ENCODE peak calls at places on chromosomes 13 and 19, in nine cellular contexts. One of them, this sample, is unnamed.

GRCh38 chr13:33794576-33794975 is 23.4 kb upstream of the RFC3 start:
- DNase-seq in A549: no peak
- DNase-seq in DND-41: no peak
- DNase-seq in pancreas: no peak
- DNase-seq in heart right ventricle: no peak
- DNase-seq in cardiac muscle cell: no peak
- DNase-seq in breast epithelium: peak; percentile 82
- DNase-seq in adrenal gland: no peak
- DNase-seq in psoas muscle: no peak
- DNase-seq in this sample: no peak

GRCh38 chr13:24644051-24644450 is 36.2 kb upstream of the ATP12A start:
- DNase-seq in pancreas: no peak
- DNase-seq in psoas muscle: no peak
- DNase-seq in adrenal gland: peak; percentile 30
- DNase-seq in A549: no peak
- DNase-seq in heart right ventricle: no peak
- DNase-seq in DND-41: no peak
- DNase-seq in breast epithelium: no peak
- DNase-seq in cardiac muscle cell: no peak
- DNase-seq in this sample: peak; percentile 61

GRCh38 chr13:40318366-40318765 is 348.1 kb downstream of the FOXO1 start:
- DNase-seq in pancreas: peak; percentile 88
- DNase-seq in heart right ventricle: peak; percentile 41
- DNase-seq in psoas muscle: peak; percentile 53
- DNase-seq in cardiac muscle cell: peak; percentile 55
- DNase-seq in DND-41: no peak
- DNase-seq in adrenal gland: peak; percentile 69
- DNase-seq in breast epithelium: peak; percentile 46
- DNase-seq in A549: no peak
- DNase-seq in this sample: no peak

GRCh38 chr19:14112051-14112808 is 5.3 kb downstream of the PRKACA start:
- DNase-seq in pancreas: peak; percentile 59
- DNase-seq in cardiac muscle cell: no peak
- DNase-seq in breast epithelium: no peak
- DNase-seq in psoas muscle: peak; percentile 56
- DNase-seq in heart right ventricle: peak; percentile 53
- DNase-seq in adrenal gland: peak; percentile 63
- DNase-seq in A549: no peak
- DNase-seq in DND-41: no peak
- DNase-seq in this sample: no peak

GRCh38 chr19:45442927-45443461 is 19.3 kb upstream of the ERCC1 start:
- DNase-seq in breast epithelium: peak; percentile 64
- DNase-seq in pancreas: no peak
- DNase-seq in cardiac muscle cell: no peak
- DNase-seq in psoas muscle: peak; percentile 51
- DNase-seq in DND-41: no peak
- DNase-seq in A549: no peak
- DNase-seq in adrenal gland: peak; percentile 60
- DNase-seq in heart right ventricle: no peak
- DNase-seq in this sample: peak; percentile 83

GRCh38 chr13:92842145-92842544 is 384.5 kb upstream of the GPC6 start:
- DNase-seq in pancreas: no peak
- DNase-seq in A549: no peak
- DNase-seq in breast epithelium: no peak
- DNase-seq in DND-41: no peak
- DNase-seq in psoas muscle: no peak
- DNase-seq in cardiac muscle cell: no peak
- DNase-seq in adrenal gland: no peak
- DNase-seq in heart right ventricle: no peak
- DNase-seq in this sample: peak; percentile 89

GRCh38 chr13:89686171-89686570 is 1661.3 kb upstream of the MIR17HG start:
- DNase-seq in DND-41: no peak
- DNase-seq in cardiac muscle cell: no peak
- DNase-seq in adrenal gland: no peak
- DNase-seq in pancreas: no peak
- DNase-seq in A549: no peak
- DNase-seq in breast epithelium: no peak
- DNase-seq in psoas muscle: no peak
- DNase-seq in heart right ventricle: no peak
- DNase-seq in this sample: no peak

GRCh38 chr19:22545751-22546150 is 88.4 kb upstream of the ZNF492 start:
- DNase-seq in adrenal gland: peak; percentile 52
- DNase-seq in heart right ventricle: peak; percentile 21
- DNase-seq in breast epithelium: peak; percentile 68
- DNase-seq in psoas muscle: no peak
- DNase-seq in DND-41: peak; percentile 53
- DNase-seq in pancreas: no peak
- DNase-seq in A549: peak; percentile 15
- DNase-seq in cardiac muscle cell: no peak
- DNase-seq in this sample: no peak

GRCh38 chr19:13082192-13083007 is 20.3 kb downstream of the LYL1 start:
- DNase-seq in cardiac muscle cell: peak; percentile 48
- DNase-seq in heart right ventricle: no peak
- DNase-seq in pancreas: no peak
- DNase-seq in breast epithelium: no peak
- DNase-seq in psoas muscle: no peak
- DNase-seq in DND-41: no peak
- DNase-seq in adrenal gland: no peak
- DNase-seq in A549: peak; percentile 61
- DNase-seq in this sample: peak; percentile 68

GRCh38 chr19:28640506-28640905 is 572.4 kb downstream of the UQCRFS1 start:
- DNase-seq in psoas muscle: no peak
- DNase-seq in adrenal gland: no peak
- DNase-seq in breast epithelium: no peak
- DNase-seq in pancreas: no peak
- DNase-seq in cardiac muscle cell: no peak
- DNase-seq in DND-41: no peak
- DNase-seq in heart right ventricle: no peak
- DNase-seq in A549: no peak
- DNase-seq in this sample: no peak

GRCh38 chr13:61084983-61085382 is 330.7 kb downstream of the PCDH20 start:
- DNase-seq in heart right ventricle: no peak
- DNase-seq in pancreas: no peak
- DNase-seq in adrenal gland: no peak
- DNase-seq in DND-41: no peak
- DNase-seq in psoas muscle: no peak
- DNase-seq in A549: no peak
- DNase-seq in cardiac muscle cell: no peak
- DNase-seq in breast epithelium: no peak
- DNase-seq in this sample: no peak

GRCh38 chr19:35144600-35145436 is 1.8 kb downstream of the FXYD7 start:
- DNase-seq in heart right ventricle: no peak
- DNase-seq in adrenal gland: no peak
- DNase-seq in cardiac muscle cell: peak; percentile 58
- DNase-seq in DND-41: no peak
- DNase-seq in psoas muscle: no peak
- DNase-seq in breast epithelium: no peak
- DNase-seq in pancreas: no peak
- DNase-seq in A549: peak; percentile 92
- DNase-seq in this sample: no peak

GRCh38 chr13:21322988-21323387 is 136.1 kb downstream of the ZDHHC20 start:
- DNase-seq in cardiac muscle cell: no peak
- DNase-seq in breast epithelium: no peak
- DNase-seq in heart right ventricle: no peak
- DNase-seq in adrenal gland: no peak
- DNase-seq in pancreas: no peak
- DNase-seq in psoas muscle: no peak
- DNase-seq in A549: no peak
- DNase-seq in DND-41: no peak
- DNase-seq in this sample: no peak

GRCh38 chr19:48962029-48962848 is 2.9 kb upstream of the FTL start:
- DNase-seq in A549: peak; percentile 88
- DNase-seq in pancreas: peak; percentile 80
- DNase-seq in psoas muscle: peak; percentile 52
- DNase-seq in breast epithelium: no peak
- DNase-seq in DND-41: no peak
- DNase-seq in heart right ventricle: peak; percentile 54
- DNase-seq in adrenal gland: peak; percentile 59
- DNase-seq in cardiac muscle cell: no peak
- DNase-seq in this sample: no peak

GRCh38 chr13:70708744-70709143 is 600.5 kb upstream of the KLHL1 start:
- DNase-seq in breast epithelium: no peak
- DNase-seq in cardiac muscle cell: no peak
- DNase-seq in DND-41: no peak
- DNase-seq in A549: no peak
- DNase-seq in adrenal gland: no peak
- DNase-seq in heart right ventricle: no peak
- DNase-seq in pancreas: no peak
- DNase-seq in psoas muscle: no peak
- DNase-seq in this sample: no peak

GRCh38 chr19:2089727-2090053 is 6.4 kb downstream of the MOB3A start:
- DNase-seq in DND-41: no peak
- DNase-seq in A549: no peak
- DNase-seq in adrenal gland: no peak
- DNase-seq in pancreas: no peak
- DNase-seq in heart right ventricle: no peak
- DNase-seq in breast epithelium: no peak
- DNase-seq in psoas muscle: no peak
- DNase-seq in cardiac muscle cell: no peak
- DNase-seq in this sample: no peak
- H3K4me3 ChIP-seq in DND-41: no peak overlapping the region
- H3K4me3 ChIP-seq in A549: no peak overlapping the region
- H3K4me3 ChIP-seq in adrenal gland: no peak overlapping the region
- H3K4me3 ChIP-seq in pancreas: no peak overlapping the region
- H3K4me3 ChIP-seq in heart right ventricle: no peak overlapping the region
- H3K4me3 ChIP-seq in breast epithelium: peak overlapping the region; percentile 6
- H3K4me3 ChIP-seq in psoas muscle: peak overlapping the region; percentile 18
- H3K4me3 ChIP-seq in cardiac muscle cell: no peak overlapping the region
- H3K4me3 ChIP-seq in this sample: no peak overlapping the region

DNA sequence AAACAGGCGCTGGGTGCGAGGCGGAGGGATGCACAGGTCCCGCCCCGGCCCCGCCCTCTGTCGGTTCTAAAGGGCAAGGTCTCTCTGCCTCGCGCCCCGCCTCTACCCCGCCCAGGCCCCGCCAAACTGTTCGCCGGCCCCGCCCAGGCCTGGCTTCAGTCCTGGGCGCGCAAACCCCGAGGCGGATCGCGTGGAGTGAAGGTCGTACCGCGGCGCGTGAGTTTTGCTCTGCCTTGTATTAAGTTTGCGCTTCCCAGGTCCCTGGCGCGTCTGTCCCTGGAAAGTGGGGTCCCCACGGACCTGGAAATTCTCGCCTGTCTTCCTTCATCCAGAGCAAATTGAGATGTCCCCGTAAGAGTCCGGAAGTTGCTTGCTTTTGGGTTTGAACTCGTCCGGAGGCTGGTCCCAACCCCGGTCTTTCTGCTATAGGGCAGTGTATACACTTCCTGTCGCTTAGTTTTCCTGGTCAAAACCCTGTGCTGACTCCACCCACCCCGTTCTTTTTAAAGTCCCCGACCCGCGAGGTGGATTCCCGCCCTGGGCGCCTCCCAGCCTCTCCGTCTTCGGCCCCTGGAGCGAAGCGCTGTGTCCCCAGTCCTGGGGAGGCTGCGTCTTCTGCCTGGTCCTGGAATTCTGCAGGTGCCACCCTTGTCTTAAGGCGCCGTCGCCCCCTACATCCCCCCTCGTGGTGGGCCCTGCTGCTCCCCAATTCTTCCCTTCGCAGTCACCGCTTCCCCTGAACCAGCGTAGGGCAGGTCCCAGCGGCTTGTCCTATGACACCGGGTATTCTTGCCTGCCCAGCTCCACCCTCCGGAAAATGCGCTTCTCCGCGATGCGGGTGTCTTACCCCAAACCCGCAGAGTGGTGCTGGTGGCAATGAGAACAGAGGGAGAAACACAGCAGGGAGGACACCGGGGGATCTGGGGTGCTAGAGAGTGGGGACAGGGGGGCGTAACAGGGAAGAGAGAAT is 8.6 kb downstream of the ZNF808 start:
- DNase-seq in psoas muscle: peak; percentile 91
- DNase-seq in heart right ventricle: peak; percentile 92
- DNase-seq in A549: no peak
- DNase-seq in adrenal gland: peak; percentile 88
- DNase-seq in DND-41: peak; percentile 96
- DNase-seq in pancreas: peak; percentile 75
- DNase-seq in breast epithelium: peak; percentile 78
- DNase-seq in cardiac muscle cell: peak; percentile 93
- DNase-seq in this sample: peak; percentile 66
- TF ChIP-seq CTCF in psoas muscle: no peak
- TF ChIP-seq CTCF in heart right ventricle: peak; percentile 40
- TF ChIP-seq CTCF in A549: no peak
- TF ChIP-seq CTCF in adrenal gland: no peak
- TF ChIP-seq CTCF in DND-41: no peak
- TF ChIP-seq CTCF in pancreas: no peak
- TF ChIP-seq CTCF in breast epithelium: no peak
- TF ChIP-seq CTCF in cardiac muscle cell: no peak
- TF ChIP-seq CTCF in this sample: peak; percentile 19

GRCh38 chr13:64709079-64709478 is 2521.1 kb downstream of the PCDH9 start:
- DNase-seq in pancreas: no peak
- DNase-seq in heart right ventricle: no peak
- DNase-seq in breast epithelium: no peak
- DNase-seq in A549: no peak
- DNase-seq in cardiac muscle cell: no peak
- DNase-seq in adrenal gland: no peak
- DNase-seq in psoas muscle: no peak
- DNase-seq in DND-41: no peak
- DNase-seq in this sample: no peak
- H3K27ac ChIP-seq in pancreas: no peak overlapping the region
- H3K27ac ChIP-seq in heart right ventricle: no peak overlapping the region
- H3K27ac ChIP-seq in breast epithelium: no peak overlapping the region
- H3K27ac ChIP-seq in A549: no peak overlapping the region
- H3K27ac ChIP-seq in cardiac muscle cell: no peak overlapping the region
- H3K27ac ChIP-seq in adrenal gland: no peak overlapping the region
- H3K27ac ChIP-seq in psoas muscle: no peak overlapping the region
- H3K27ac ChIP-seq in DND-41: no peak overlapping the region
- H3K27ac ChIP-seq in this sample: no peak overlapping the region

GRCh38 chr19:31114585-31114984 is 234.7 kb downstream of the TSHZ3 start:
- DNase-seq in DND-41: no peak
- DNase-seq in pancreas: no peak
- DNase-seq in breast epithelium: no peak
- DNase-seq in A549: no peak
- DNase-seq in heart right ventricle: no peak
- DNase-seq in adrenal gland: no peak
- DNase-seq in cardiac muscle cell: no peak
- DNase-seq in psoas muscle: no peak
- DNase-seq in this sample: peak; percentile 42

GRCh38 chr19:31110331-31110730 is 238.9 kb downstream of the TSHZ3 start:
- DNase-seq in psoas muscle: no peak
- DNase-seq in DND-41: peak; percentile 12
- DNase-seq in cardiac muscle cell: peak; percentile 41
- DNase-seq in heart right ventricle: no peak
- DNase-seq in adrenal gland: no peak
- DNase-seq in breast epithelium: no peak
- DNase-seq in A549: no peak
- DNase-seq in pancreas: no peak
- DNase-seq in this sample: no peak

GRCh38 chr19:31113250-31113685 is 236.0 kb downstream of the TSHZ3 start:
- DNase-seq in heart right ventricle: no peak
- DNase-seq in DND-41: no peak
- DNase-seq in psoas muscle: no peak
- DNase-seq in breast epithelium: no peak
- DNase-seq in pancreas: no peak
- DNase-seq in A549: no peak
- DNase-seq in adrenal gland: no peak
- DNase-seq in cardiac muscle cell: no peak
- DNase-seq in this sample: peak; percentile 84

GRCh38 chr19:31111741-31112140 is 237.5 kb downstream of the TSHZ3 start:
- DNase-seq in cardiac muscle cell: no peak
- DNase-seq in adrenal gland: no peak
- DNase-seq in breast epithelium: no peak
- DNase-seq in DND-41: no peak
- DNase-seq in psoas muscle: no peak
- DNase-seq in pancreas: no peak
- DNase-seq in heart right ventricle: no peak
- DNase-seq in A549: no peak
- DNase-seq in this sample: no peak

GRCh38 chr19:31112158-31112557 is 237.1 kb downstream of the TSHZ3 start:
- DNase-seq in heart right ventricle: no peak
- DNase-seq in breast epithelium: no peak
- DNase-seq in adrenal gland: no peak
- DNase-seq in cardiac muscle cell: no peak
- DNase-seq in pancreas: no peak
- DNase-seq in A549: no peak
- DNase-seq in psoas muscle: no peak
- DNase-seq in DND-41: no peak
- DNase-seq in this sample: no peak
- H3K4me3 ChIP-seq in heart right ventricle: no peak overlapping the region
- H3K4me3 ChIP-seq in breast epithelium: no peak overlapping the region
- H3K4me3 ChIP-seq in adrenal gland: no peak overlapping the region
- H3K4me3 ChIP-seq in cardiac muscle cell: no peak overlapping the region
- H3K4me3 ChIP-seq in pancreas: no peak overlapping the region
- H3K4me3 ChIP-seq in A549: no peak overlapping the region
- H3K4me3 ChIP-seq in psoas muscle: no peak overlapping the region
- H3K4me3 ChIP-seq in DND-41: no peak overlapping the region
- H3K4me3 ChIP-seq in this sample: no peak overlapping the region